ENCODE peak calls at places on chromosomes 2 and 18, in nine cellular contexts. S, R, G, I, C, B, V, D and M are unnamed samples.

GRCh38 chr2:191351298-191351697 is 106.1 kb downstream of the MYO1B start:
- DNase-seq in S (no peak), R (no peak), G (no peak), I (no peak), C (no peak), B (no peak), V (no peak), D (no peak), M (no peak)

GRCh38 chr2:227536445-227536844 is 62.2 kb upstream of the SCYGR2 start:
- DNase-seq in S (no peak), R (no peak), G (no peak), I (no peak), C (no peak), B (no peak), V (no peak), D (no peak), M (no peak)

GRCh38 chr18:7090771-7091170 is 26.8 kb downstream of the LAMA1 start:
- DNase-seq in S (no peak), R (no peak), G (no peak), I (no peak), C (no peak), B (no peak), V (no peak), D (no peak), M (no peak)

GRCh38 chr2:104033399-104033798 is 820.5 kb upstream of the POU3F3 start:
- DNase-seq in S (no peak), R (no peak), G (peak), I (no peak), C (no peak), B (no peak), V (no peak), D (no peak), M (peak)

GRCh38 chr18:62773691-62774090 is 58.4 kb downstream of the PHLPP1 start:
- DNase-seq in S (no peak), R (no peak), G (no peak), I (no peak), C (no peak), B (no peak), V (no peak), D (no peak), M (no peak)

GRCh38 chr2:50620783-50621182 is 411.1 kb downstream of the NRXN1 start:
- DNase-seq in S (no peak), R (no peak), G (no peak), I (no peak), C (no peak), B (no peak), V (no peak), D (no peak), M (no peak)

GRCh38 chr2:86831537-86831936 is 30.1 kb downstream of the CD8B start:
- DNase-seq in S (no peak), R (no peak), G (no peak), I (no peak), C (no peak), B (no peak), V (no peak), D (no peak), M (no peak)

GRCh38 chr18:22230403-22231042 is 61.1 kb downstream of the GATA6 start:
- DNase-seq in S (no peak), R (no peak), G (no peak), I (no peak), C (no peak), B (no peak), V (peak), D (no peak), M (peak)

GRCh38 chr2:44951714-44952113 is 10.2 kb downstream of the SIX3 start:
- DNase-seq in S (no peak), R (no peak), G (peak), I (no peak), C (no peak), B (no peak), V (no peak), D (no peak), M (no peak)

GRCh38 chr2:122519366-122519765 is 763.9 kb downstream of the TSN start:
- DNase-seq in S (no peak), R (no peak), G (peak), I (no peak), C (no peak), B (no peak), V (no peak), D (no peak), M (peak)

GRCh38 chr2:237603718-237604362 is 13.3 kb upstream of the RAB17 start:
- DNase-seq in S (no peak), R (no peak), G (peak), I (peak), C (no peak), B (no peak), V (peak), D (no peak), M (peak)

GRCh38 chr2:36192978-36193377 is 162.6 kb upstream of the CRIM1 start:
- DNase-seq in S (no peak), R (no peak), G (no peak), I (no peak), C (no peak), B (no peak), V (no peak), D (no peak), M (no peak)

GRCh38 chr18:59881728-59882685 is 17.8 kb upstream of the PMAIP1 start:
- DNase-seq in S (no peak), R (no peak), G (peak), I (no peak), C (no peak), B (no peak), V (peak), D (no peak), M (no peak)

GRCh38 chr2:113136828-113137775 is 9.7 kb downstream of the IL1RN start:
- DNase-seq in S (peak), R (peak), G (peak), I (peak), C (no peak), B (peak), V (no peak), D (no peak), M (peak)

GRCh38 chr2:219308142-219309093 is 783 bp downstream of the PTPRN start:
- DNase-seq in S (peak), R (peak), G (peak), I (no peak), C (no peak), B (peak), V (peak), D (peak), M (peak)

DNA sequence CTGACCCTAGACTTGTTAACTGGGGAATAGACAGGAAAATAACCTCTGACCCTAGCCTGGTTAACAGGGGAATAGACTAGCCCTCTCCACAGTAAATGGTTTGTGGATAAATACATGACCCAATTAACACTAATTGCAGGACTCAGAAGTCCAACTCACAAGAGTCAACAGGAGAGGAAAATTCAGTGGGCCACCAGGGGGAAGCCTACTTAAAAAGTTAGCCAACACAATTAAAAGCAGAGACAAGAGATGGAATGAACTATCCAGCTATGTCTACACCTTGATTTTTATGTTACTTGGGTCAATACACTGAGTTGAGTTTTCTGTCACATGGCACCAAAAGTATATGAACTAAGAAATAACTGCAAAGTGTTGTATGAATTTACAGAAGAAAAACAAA is 158.8 kb upstream of the SLC39A10 start:
- DNase-seq in S (no peak), R (peak), G (peak), I (no peak), C (peak), B (peak), V (peak), D (no peak), M (peak)
- TF ChIP-seq CTCF in S (peak), R (no peak), G (peak), I (no peak), C (peak), B (no peak), V (peak), D (no peak), M (peak)

GRCh38 chr2:85602476-85603234 is at the start of gene TMEM150A:
- DNase-seq in S (peak), R (peak), G (peak), I (peak), C (peak), B (peak), V (peak), D (peak), M (peak)
- TF ChIP-seq CTCF in S (peak), R (no peak), G (no peak), I (peak), C (peak), B (peak), V (peak), D (peak), M (peak)

DNA sequence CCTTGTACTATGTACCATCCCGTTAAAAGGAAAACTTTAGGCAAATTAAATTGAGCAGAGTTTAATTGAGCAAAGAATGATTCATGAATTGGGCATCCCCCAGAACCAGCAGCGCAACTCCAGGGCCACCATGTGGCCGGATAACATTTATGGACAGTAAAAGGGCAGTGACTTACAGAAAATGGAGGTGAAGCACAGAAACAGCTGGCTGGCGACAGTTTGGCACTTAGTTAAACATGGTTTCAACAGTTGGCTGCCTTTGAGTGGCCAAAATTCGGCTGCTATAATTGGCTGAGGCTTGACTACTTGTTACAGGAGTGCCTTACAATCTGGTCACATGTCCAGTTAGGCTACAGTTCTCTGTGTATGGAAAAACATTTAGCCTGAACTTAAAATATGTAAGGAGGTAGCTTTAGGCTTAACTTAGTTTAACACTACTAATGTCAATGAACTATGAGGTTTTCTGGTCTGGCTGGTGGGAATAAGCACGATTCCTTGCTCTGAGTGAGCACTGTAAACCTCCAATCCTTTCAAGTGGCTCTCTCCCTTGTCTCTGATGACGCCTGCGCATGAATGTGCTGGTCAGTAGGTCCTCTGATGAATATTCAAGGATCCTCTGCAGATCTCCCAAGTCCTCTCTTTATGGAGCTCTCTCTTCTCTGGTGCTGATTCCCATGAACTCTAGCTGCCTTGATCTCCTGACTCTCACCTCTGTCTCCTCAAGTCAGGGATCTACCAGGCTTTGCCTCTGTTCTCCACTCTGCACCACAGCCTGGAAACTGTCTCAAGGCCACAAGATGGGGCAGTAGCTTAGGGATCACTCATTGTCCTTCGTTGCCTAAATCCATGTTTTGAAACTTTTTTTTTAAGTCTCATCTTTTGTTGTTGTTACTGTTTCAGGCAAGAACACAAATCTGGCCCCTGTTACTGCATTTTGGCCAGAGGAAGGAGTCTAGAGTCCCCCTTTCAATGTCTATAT is 24.4 kb upstream of the RAB31 start:
- DNase-seq in S (no peak), R (peak), G (peak), I (no peak), C (no peak), B (no peak), V (peak), D (no peak), M (peak)
- TF ChIP-seq CTCF in S (no peak), R (no peak), G (peak), I (no peak), C (peak), B (peak), V (peak), D (peak), M (peak)

DNA sequence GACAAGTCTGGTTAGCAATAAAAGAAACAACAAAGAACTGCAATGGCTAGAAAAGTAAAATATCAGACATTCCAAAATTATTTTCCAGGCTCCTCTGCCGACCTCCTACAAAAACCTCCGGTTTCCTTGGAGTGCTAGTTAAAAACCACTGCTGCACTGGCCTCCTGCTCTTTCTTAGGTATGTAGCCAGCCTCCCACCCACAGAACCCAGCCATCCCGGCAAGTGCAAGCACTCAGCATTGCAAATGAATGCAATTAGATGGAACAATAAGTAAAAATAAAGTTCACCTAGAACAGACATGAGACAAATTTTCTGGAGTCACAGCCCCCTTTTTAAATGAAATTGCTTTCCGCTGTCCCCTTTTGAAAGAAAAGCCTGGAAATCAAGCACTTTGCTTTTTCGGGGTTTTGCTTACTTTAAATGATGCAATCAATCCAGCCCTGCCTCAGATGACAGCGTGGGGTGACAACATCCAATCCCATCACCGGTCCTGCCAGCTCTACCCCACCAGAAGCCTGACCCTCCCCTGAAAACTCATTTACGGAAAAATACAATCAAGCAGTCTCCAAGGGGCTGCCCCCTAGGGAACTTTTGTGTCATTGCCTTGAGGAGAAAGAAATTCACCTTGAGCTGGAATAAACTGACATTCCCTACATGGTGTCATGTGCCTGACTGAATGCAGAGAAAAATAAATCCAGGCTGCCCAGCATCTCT is 199.8 kb downstream of the EPHA4 start:
- DNase-seq in S (peak), R (no peak), G (no peak), I (no peak), C (no peak), B (no peak), V (no peak), D (no peak), M (no peak)
- TF ChIP-seq CTCF in S (peak), R (no peak), G (no peak), I (no peak), C (no peak), B (peak), V (peak), D (no peak), M (no peak)

DNA sequence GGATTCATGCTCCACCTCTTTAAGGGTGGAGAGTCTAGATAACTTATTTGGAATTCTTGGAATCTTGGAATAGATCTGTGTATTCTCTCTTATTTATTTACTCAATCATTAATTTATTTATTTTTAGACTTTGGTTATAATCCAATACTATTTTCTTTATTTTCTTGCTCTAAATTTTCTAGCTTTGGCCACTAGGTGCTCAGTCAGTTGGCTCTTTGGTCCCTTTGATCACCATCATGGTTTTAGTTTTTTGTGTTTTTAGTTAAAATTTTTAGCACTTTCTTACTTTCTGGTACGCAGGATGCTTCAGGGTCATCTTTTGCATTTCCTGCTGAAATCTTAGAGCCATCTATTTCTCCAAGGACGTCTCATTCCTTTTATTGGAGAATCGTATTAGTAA is 5.2 kb upstream of the PLEK start:
- DNase-seq in S (no peak), R (no peak), G (no peak), I (no peak), C (no peak), B (no peak), V (no peak), D (no peak), M (no peak)
- TF ChIP-seq CTCF in S (peak), R (no peak), G (peak), I (no peak), C (no peak), B (no peak), V (peak), D (no peak), M (no peak)

GRCh38 chr2:16726577-16726976 is 60.9 kb upstream of the CYRIA start:
- DNase-seq in S (no peak), R (no peak), G (no peak), I (no peak), C (no peak), B (no peak), V (no peak), D (no peak), M (no peak)

GRCh38 chr2:16728742-16729141 is 63.1 kb upstream of the CYRIA start:
- DNase-seq in S (no peak), R (no peak), G (no peak), I (no peak), C (no peak), B (no peak), V (no peak), D (no peak), M (no peak)

GRCh38 chr2:16726147-16726546 is 60.5 kb upstream of the CYRIA start:
- DNase-seq in S (no peak), R (no peak), G (no peak), I (no peak), C (no peak), B (no peak), V (no peak), D (no peak), M (peak)

GRCh38 chr2:16725549-16725948 is 59.9 kb upstream of the CYRIA start:
- DNase-seq in S (no peak), R (no peak), G (no peak), I (no peak), C (no peak), B (no peak), V (peak), D (no peak), M (no peak)

GRCh38 chr2:16727256-16727655 is 61.6 kb upstream of the CYRIA start:
- DNase-seq in S (no peak), R (peak), G (peak), I (peak), C (no peak), B (no peak), V (no peak), D (no peak), M (no peak)
- TF ChIP-seq CTCF in S (no peak), R (no peak), G (no peak), I (no peak), C (no peak), B (peak), V (peak), D (no peak), M (no peak)

GRCh38 chr2:127386246-127386645 is 1.5 kb downstream of the MAP3K2 start:
- DNase-seq in S (no peak), R (no peak), G (peak), I (no peak), C (no peak), B (no peak), V (no peak), D (no peak), M (peak)
- TF ChIP-seq CTCF in S (no peak), R (no peak), G (no peak), I (no peak), C (no peak), B (no peak), V (no peak), D (no peak), M (no peak)

GRCh38 chr2:64311948-64312621 is 141.9 kb upstream of the LGALSL start:
- DNase-seq in S (peak), R (peak), G (peak), I (peak), C (peak), B (no peak), V (peak), D (peak), M (peak)
- TF ChIP-seq CTCF in S (peak), R (no peak), G (peak), I (peak), C (peak), B (no peak), V (peak), D (peak), M (peak)

GRCh38 chr2:40256649-40257048 is 195.2 kb downstream of the SLC8A1 start:
- DNase-seq in S (no peak), R (no peak), G (peak), I (no peak), C (no peak), B (peak), V (peak), D (peak), M (peak)
- TF ChIP-seq CTCF in S (peak), R (no peak), G (no peak), I (no peak), C (no peak), B (peak), V (peak), D (no peak), M (peak)